ENCODE peak calls at places on chromosomes 7 and 10, in seven cellular contexts. L is A549, G is left ventricle myocardium inferior, U is kidney, H is choroid plexus epithelial cell, S is cardiac muscle cell, I is mucosa of descending colon. T is an unnamed sample.

GRCh38 chr7:139018910-139019309 is 16.9 kb downstream of the ZC3HAV1L start:
- DNase-seq in L (no peak), G (no peak), U (no peak), H (no peak), S (no peak), I (no peak), T (no peak)

GRCh38 chr10:802506-802905 is 113.0 kb upstream of the DIP2C start:
- DNase-seq in L (no peak), G (no peak), U (no peak), H (no peak), S (no peak), I (no peak), T (no peak)

GRCh38 chr7:146314962-146315361 is 198.4 kb downstream of the CNTNAP2 start:
- DNase-seq in L (no peak), G (no peak), U (no peak), H (peak), S (no peak), I (no peak), T (no peak)

GRCh38 chr7:106795171-106795876 is 69.8 kb upstream of the PIK3CG start:
- DNase-seq in L (no peak), G (no peak), U (no peak), H (no peak), S (no peak), I (no peak), T (peak)

GRCh38 chr10:4307784-4308364 is 518.1 kb upstream of the AKR1E2 start:
- DNase-seq in L (no peak), G (peak), U (no peak), H (no peak), S (peak), I (no peak), T (no peak)

GRCh38 chr10:3094565-3095168 is 27.3 kb downstream of the PFKP start:
- DNase-seq in L (no peak), G (no peak), U (peak), H (peak), S (peak), I (no peak), T (no peak)

GRCh38 chr7:98399903-98400537 is 870 bp downstream of the BAIAP2L1 start:
- DNase-seq in L (no peak), G (no peak), U (no peak), H (peak), S (peak), I (peak), T (peak)

GRCh38 chr10:127186846-127187245 is 9.5 kb downstream of the INSYN2A start:
- DNase-seq in L (no peak), G (no peak), U (no peak), H (no peak), S (no peak), I (no peak), T (no peak)

GRCh38 chr7:84704380-84704779 is 482.5 kb downstream of the SEMA3D start:
- DNase-seq in L (no peak), G (no peak), U (no peak), H (no peak), S (no peak), I (no peak), T (no peak)

GRCh38 chr10:5292196-5292735 is 72.5 kb upstream of the UCN3 start:
- DNase-seq in L (no peak), G (no peak), U (no peak), H (no peak), S (no peak), I (peak), T (peak)

GRCh38 chr10:101284171-101285092 is 55.2 kb upstream of the LBX1 start:
- DNase-seq in L (no peak), G (no peak), U (no peak), H (no peak), S (no peak), I (no peak), T (no peak)

GRCh38 chr7:140607441-140607989 is 33.1 kb downstream of the DENND2A start:
- DNase-seq in L (no peak), G (peak), U (peak), H (peak), S (no peak), I (peak), T (no peak)

GRCh38 chr10:52215745-52216361 is 98.2 kb upstream of the DKK1 start:
- DNase-seq in L (peak), G (no peak), U (no peak), H (peak), S (peak), I (no peak), T (peak)

GRCh38 chr10:101283762-101284161 is 54.5 kb upstream of the LBX1 start:
- DNase-seq in L (no peak), G (no peak), U (no peak), H (no peak), S (no peak), I (no peak), T (no peak)

GRCh38 chr7:48182736-48183369 is 11.6 kb downstream of the ABCA13 start:
- DNase-seq in L (no peak), G (no peak), U (no peak), H (peak), S (no peak), I (no peak), T (no peak)

GRCh38 chr7:50272808-50273207 is 31.7 kb upstream of the IKZF1 start:
- DNase-seq in L (no peak), G (no peak), U (no peak), H (no peak), S (no peak), I (no peak), T (no peak)

DNA sequence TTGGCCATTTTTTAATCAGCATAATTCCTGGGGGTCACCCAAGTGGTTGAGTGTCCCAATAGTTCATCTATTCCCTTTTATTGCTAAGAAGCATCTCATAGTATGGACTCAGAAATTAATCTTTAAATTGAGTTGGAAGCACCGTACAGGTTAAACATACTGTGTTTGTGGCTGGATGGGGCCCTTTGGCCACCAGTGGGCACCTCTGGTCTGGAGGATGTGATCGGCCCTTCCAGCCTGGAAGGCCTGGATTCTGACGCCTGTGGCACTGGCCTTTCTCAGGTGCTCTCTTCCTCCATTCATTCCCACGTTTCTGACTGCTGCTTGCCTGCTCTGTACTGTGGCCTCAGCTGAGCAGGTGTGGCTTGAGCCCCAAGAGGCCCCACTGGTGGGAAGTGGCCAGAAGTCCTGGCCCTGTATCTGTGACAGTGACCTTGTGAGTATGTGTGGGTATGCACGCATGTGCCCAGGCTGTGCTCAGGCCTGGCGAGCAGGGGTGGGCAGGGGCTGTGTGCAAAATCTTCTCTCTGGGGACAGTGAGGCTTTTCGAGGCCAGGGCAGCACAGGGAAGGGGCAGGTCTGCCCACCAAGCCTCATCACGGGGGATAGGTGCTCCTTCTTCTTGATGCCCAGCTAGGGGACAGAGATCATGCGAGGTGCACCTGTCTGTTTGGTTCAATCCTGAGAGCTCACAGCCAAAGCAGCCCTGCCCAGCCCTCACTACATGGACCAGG is 30.1 kb downstream of the LDB3 start:
- DNase-seq in L (no peak), G (no peak), U (peak), H (no peak), S (no peak), I (no peak), T (no peak)
- TF ChIP-seq CTCF in L (peak), G (no peak), U (no peak), H (peak), S (no peak), I (no peak), T (no peak)

GRCh38 chr10:35607475-35608316 is 2.6 kb downstream of the GJD4 start:
- DNase-seq in L (no peak), G (no peak), U (peak), H (peak), S (no peak), I (no peak), T (no peak)
- H3K4me3 ChIP-seq in L (peak), G (peak), U (peak), H (peak), S (no peak), I (no peak), T (no peak)

DNA sequence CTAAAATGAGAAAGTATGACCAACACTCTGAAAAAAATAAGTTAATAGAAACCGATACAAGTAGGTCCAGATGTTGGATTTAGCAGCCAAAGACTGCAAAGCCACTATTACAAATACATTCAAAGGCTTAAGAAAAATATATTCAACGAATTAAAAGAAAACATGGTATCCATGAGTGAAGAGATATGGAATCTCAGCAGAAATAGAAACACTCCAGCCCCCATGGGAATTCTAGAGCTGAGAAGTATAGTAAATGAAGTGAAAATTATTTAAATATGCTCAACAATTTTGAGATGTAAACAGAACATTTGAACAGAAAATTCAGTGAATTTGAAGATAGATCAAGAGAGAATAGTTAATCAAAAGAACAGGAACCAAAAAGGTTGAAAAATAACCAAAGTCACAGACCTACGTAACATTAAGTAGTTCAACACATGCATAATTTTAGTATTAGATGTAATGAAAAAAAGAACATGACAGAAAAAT is 72.0 kb upstream of the WIPF3 start:
- DNase-seq in L (no peak), G (no peak), U (no peak), H (no peak), S (no peak), I (no peak), T (no peak)
- TF ChIP-seq CTCF in L (no peak), G (no peak), U (no peak), H (no peak), S (no peak), I (no peak), T (no peak)

DNA sequence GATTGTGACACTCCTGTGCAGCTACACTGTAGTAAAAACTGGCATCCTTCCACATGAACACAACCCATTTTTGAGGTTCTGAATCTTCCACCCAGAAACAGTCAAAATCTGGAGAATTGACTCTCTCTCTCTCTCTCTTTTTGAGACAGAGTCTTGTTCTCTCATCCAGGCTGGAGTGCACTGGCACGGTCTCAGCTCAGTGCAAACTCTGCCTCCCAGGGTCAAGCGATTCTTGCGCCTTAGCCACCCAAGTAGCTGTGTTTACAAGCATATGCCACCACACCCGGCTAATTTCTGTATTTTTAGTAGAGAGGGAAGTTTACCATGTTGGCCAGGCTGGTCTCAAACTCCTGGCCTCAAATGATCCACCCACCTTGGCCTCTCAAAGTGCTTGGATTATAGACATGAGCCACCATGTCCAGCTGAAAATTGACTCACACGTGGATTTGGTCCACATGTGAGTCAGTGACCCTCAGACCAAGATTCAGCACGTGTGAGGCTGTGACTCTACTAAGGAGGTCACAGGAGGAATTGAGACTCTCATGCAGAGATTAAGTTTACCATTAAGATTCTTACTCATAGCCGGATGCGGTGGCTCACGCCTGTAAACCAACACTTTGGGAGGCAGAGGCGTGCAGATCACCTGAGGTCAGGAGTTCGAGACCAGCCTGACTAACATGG is 12.1 kb upstream of the ZNF107 start:
- DNase-seq in L (no peak), G (no peak), U (no peak), H (no peak), S (no peak), I (no peak), T (no peak)
- H3K4me3 ChIP-seq in L (no peak), G (no peak), U (no peak), H (no peak), S (no peak), I (no peak), T (no peak)

DNA sequence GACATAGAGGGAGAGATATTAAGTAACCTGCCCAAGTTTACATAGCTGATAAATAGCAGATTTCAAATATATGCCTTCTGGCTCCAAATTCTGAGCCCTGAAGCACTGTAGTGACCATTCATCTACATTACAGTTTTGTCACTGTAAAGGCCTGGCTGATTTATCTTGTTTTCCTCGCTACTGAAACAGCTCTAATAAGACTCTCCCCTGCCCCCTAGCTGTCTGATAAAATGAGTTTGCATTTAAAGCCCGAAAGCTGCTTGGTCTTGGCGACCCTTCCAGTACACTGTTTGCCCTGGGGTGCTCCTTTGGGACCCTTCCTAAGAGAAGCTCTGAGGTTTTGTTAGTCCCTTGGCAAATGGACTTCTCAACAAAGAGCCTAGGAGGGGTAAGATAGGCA is 59.7 kb upstream of the RAB11FIP2 start:
- DNase-seq in L (no peak), G (no peak), U (no peak), H (peak), S (peak), I (no peak), T (peak)
- TF ChIP-seq CTCF in L (peak), G (peak), U (peak), H (peak), S (peak), I (no peak), T (peak)

GRCh38 chr10:44384601-44385422 is at the start of gene CXCL12:
- DNase-seq in L (no peak), G (peak), U (peak), H (peak), S (peak), I (no peak), T (peak)
- H3K4me3 ChIP-seq in L (peak), G (peak), U (peak), H (peak), S (peak), I (peak), T (peak)

GRCh38 chr10:125002423-125003145 is 60.7 kb downstream of the ZRANB1 start:
- DNase-seq in L (no peak), G (peak), U (peak), H (no peak), S (no peak), I (peak), T (no peak)

GRCh38 chr10:125003901-125004467 is 62.1 kb downstream of the ZRANB1 start:
- DNase-seq in L (no peak), G (no peak), U (no peak), H (no peak), S (no peak), I (peak), T (no peak)

GRCh38 chr10:125004571-125005311 is 62.8 kb downstream of the ZRANB1 start:
- DNase-seq in L (no peak), G (no peak), U (peak), H (no peak), S (no peak), I (peak), T (no peak)

GRCh38 chr10:125002044-125002422 is 60.1 kb downstream of the ZRANB1 start:
- DNase-seq in L (no peak), G (peak), U (no peak), H (no peak), S (no peak), I (peak), T (no peak)

GRCh38 chr10:125003146-125003900 is 61.4 kb downstream of the ZRANB1 start:
- DNase-seq in L (no peak), G (no peak), U (peak), H (no peak), S (no peak), I (peak), T (no peak)
- TF ChIP-seq CTCF in L (no peak), G (no peak), U (no peak), H (peak), S (peak), I (no peak), T (no peak)

GRCh38 chr7:155810607-155811559 is 1.4 kb downstream of the SHH start:
- DNase-seq in L (no peak), G (no peak), U (peak), H (no peak), S (no peak), I (peak), T (no peak)
- H3K4me3 ChIP-seq in L (peak), G (peak), U (peak), H (no peak), S (peak), I (no peak), T (no peak)

GRCh38 chr7:95342029-95342428 is 17.7 kb upstream of the PON1 start:
- DNase-seq in L (no peak), G (no peak), U (no peak), H (no peak), S (no peak), I (no peak), T (no peak)

GRCh38 chr7:95340491-95340890 is 16.2 kb upstream of the PON1 start:
- DNase-seq in L (no peak), G (no peak), U (no peak), H (no peak), S (no peak), I (no peak), T (no peak)

GRCh38 chr7:95338832-95339231 is 14.5 kb upstream of the PON1 start:
- DNase-seq in L (no peak), G (no peak), U (no peak), H (no peak), S (no peak), I (no peak), T (no peak)

GRCh38 chr7:95342642-95343252 is 18.4 kb upstream of the PON1 start:
- DNase-seq in L (no peak), G (no peak), U (no peak), H (peak), S (no peak), I (no peak), T (no peak)
- TF ChIP-seq CTCF in L (no peak), G (no peak), U (no peak), H (peak), S (peak), I (no peak), T (no peak)

GRCh38 chr7:22823142-22823497 is 471 bp upstream of the TOMM7 start:
- DNase-seq in L (no peak), G (no peak), U (no peak), H (no peak), S (no peak), I (no peak), T (no peak)
- H3K4me3 ChIP-seq in L (peak), G (peak), U (peak), H (peak), S (peak), I (no peak), T (peak)

T was measured in GM12865.